ENCODE peak calls at places on chromosomes 16 and 17, in six cellular contexts. C is tibial nerve; H is A549; L is CD8-positive, alpha-beta T cell; O is heart left ventricle; A is upper lobe of right lung. K is an unnamed sample.

GRCh38 chr16:22962905-22963304 is 148.9 kb downstream of the HS3ST2 start:
- DNase-seq in C (no peak), H (no peak), L (no peak), O (no peak), A (no peak), K (no peak)

GRCh38 chr17:8698142-8699050 is 46.2 kb downstream of the CCDC42 start:
- DNase-seq in C (no peak), H (no peak), L (no peak), O (peak), A (no peak), K (peak)

GRCh38 chr17:30232822-30233427 is 2.6 kb downstream of the SLC6A4 start:
- DNase-seq in C (no peak), H (no peak), L (no peak), O (no peak), A (no peak), K (no peak)

GRCh38 chr17:42913527-42913926 is 12.9 kb downstream of the G6PC1 start:
- DNase-seq in C (no peak), H (no peak), L (no peak), O (no peak), A (no peak), K (no peak)

GRCh38 chr16:17161034-17161433 is 309.7 kb downstream of the XYLT1 start:
- DNase-seq in C (no peak), H (no peak), L (no peak), O (no peak), A (no peak), K (no peak)

GRCh38 chr16:27449434-27450188 is 47.6 kb downstream of the IL21R start:
- DNase-seq in C (no peak), H (no peak), L (peak), O (no peak), A (no peak), K (no peak)

GRCh38 chr16:9091867-9092281 is 430 bp downstream of the HAPSTR1 start:
- DNase-seq in C (peak), H (peak), L (peak), O (peak), A (peak), K (peak)

GRCh38 chr17:61475726-61476125 is 23.5 kb downstream of the TBX4 start:
- DNase-seq in C (no peak), H (no peak), L (no peak), O (no peak), A (peak), K (no peak)

GRCh38 chr16:2341456-2342447 is 1.2 kb upstream of the ABCA3 start:
- DNase-seq in C (no peak), H (no peak), L (no peak), O (no peak), A (peak), K (peak)

GRCh38 chr17:36703860-36704266 is 102.5 kb downstream of the MRM1 start:
- DNase-seq in C (no peak), H (peak), L (peak), O (peak), A (peak), K (no peak)
- H3K4me3 ChIP-seq in C (no peak), H (no peak), L (no peak), O (no peak), A (no peak), K (no peak)

GRCh38 chr17:78716292-78716691 is 65.8 kb downstream of the CYTH1 start:
- DNase-seq in C (no peak), H (no peak), L (no peak), O (no peak), A (no peak), K (no peak)
- H3K27ac ChIP-seq in C (peak), H (peak), L (no peak), O (peak), A (peak), K (no peak)

GRCh38 chr16:5065368-5065767 is 388 bp downstream of the C16orf89 start:
- DNase-seq in C (no peak), H (no peak), L (no peak), O (no peak), A (peak), K (peak)
- H3K4me3 ChIP-seq in C (peak), H (no peak), L (no peak), O (no peak), A (peak), K (no peak)

GRCh38 chr17:40219073-40219860 is at the start of gene WIPF2:
- DNase-seq in C (peak), H (peak), L (peak), O (peak), A (peak), K (peak)

GRCh38 chr17:40224707-40225092 is 5.6 kb downstream of the WIPF2 start:
- DNase-seq in C (peak), H (no peak), L (no peak), O (peak), A (no peak), K (peak)

GRCh38 chr17:40225151-40225550 is 6.0 kb downstream of the WIPF2 start:
- DNase-seq in C (no peak), H (no peak), L (no peak), O (no peak), A (no peak), K (no peak)
- H3K27ac ChIP-seq in C (peak), H (no peak), L (no peak), O (no peak), A (peak), K (no peak)

GRCh38 chr17:27496005-27496404 is 39.8 kb downstream of the KSR1 start:
- DNase-seq in C (no peak), H (no peak), L (no peak), O (no peak), A (no peak), K (no peak)
- H3K4me3 ChIP-seq in C (no peak), H (no peak), L (no peak), O (no peak), A (no peak), K (no peak)

GRCh38 chr16:79532785-79533184 is 67.8 kb downstream of the MAF start:
- DNase-seq in C (no peak), H (no peak), L (no peak), O (no peak), A (no peak), K (no peak)

GRCh38 chr16:79535130-79535529 is 65.4 kb downstream of the MAF start:
- DNase-seq in C (no peak), H (no peak), L (no peak), O (no peak), A (no peak), K (no peak)

GRCh38 chr16:79533292-79533691 is 67.2 kb downstream of the MAF start:
- DNase-seq in C (no peak), H (no peak), L (no peak), O (no peak), A (no peak), K (no peak)

GRCh38 chr16:79536958-79537357 is 63.6 kb downstream of the MAF start:
- DNase-seq in C (no peak), H (no peak), L (no peak), O (no peak), A (no peak), K (no peak)

DNA sequence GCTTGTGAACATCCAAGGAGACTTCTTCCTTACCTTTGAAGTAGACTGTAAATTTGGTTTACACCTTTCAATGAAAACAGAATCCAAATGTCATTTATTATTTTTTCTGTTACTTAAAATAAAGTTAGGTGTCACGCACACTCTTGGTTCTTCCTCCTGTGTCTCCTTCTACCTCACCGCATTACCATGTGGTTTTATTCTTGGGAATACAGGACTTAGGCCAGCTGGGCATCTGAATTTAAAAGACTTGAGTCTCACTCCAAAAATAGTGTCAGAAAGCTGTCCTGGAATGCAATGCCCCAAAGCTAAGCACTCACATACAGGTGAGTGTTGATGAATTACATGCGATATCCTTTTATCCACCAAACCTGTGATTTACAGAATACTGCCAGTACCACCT is 66.4 kb downstream of the MAF start:
- DNase-seq in C (no peak), H (no peak), L (no peak), O (no peak), A (no peak), K (no peak)
- H3K27ac ChIP-seq in C (no peak), H (no peak), L (no peak), O (no peak), A (no peak), K (no peak)

GRCh38 chr17:7557825-7558543 is 566 bp upstream of the TNFSF13 start:
- DNase-seq in C (peak), H (peak), L (no peak), O (peak), A (peak), K (peak)
- H3K4me3 ChIP-seq in C (peak), H (no peak), L (peak), O (peak), A (peak), K (no peak)

GRCh38 chr17:80718428-80718827 is 173.8 kb downstream of the RPTOR start:
- DNase-seq in C (no peak), H (no peak), L (no peak), O (no peak), A (no peak), K (no peak)

GRCh38 chr17:80722656-80723055 is 178.0 kb downstream of the RPTOR start:
- DNase-seq in C (no peak), H (no peak), L (no peak), O (no peak), A (no peak), K (no peak)

GRCh38 chr17:80717661-80718060 is 173.0 kb downstream of the RPTOR start:
- DNase-seq in C (no peak), H (no peak), L (no peak), O (no peak), A (no peak), K (no peak)

GRCh38 chr17:80719449-80719848 is 174.8 kb downstream of the RPTOR start:
- DNase-seq in C (no peak), H (no peak), L (no peak), O (no peak), A (no peak), K (no peak)

DNA sequence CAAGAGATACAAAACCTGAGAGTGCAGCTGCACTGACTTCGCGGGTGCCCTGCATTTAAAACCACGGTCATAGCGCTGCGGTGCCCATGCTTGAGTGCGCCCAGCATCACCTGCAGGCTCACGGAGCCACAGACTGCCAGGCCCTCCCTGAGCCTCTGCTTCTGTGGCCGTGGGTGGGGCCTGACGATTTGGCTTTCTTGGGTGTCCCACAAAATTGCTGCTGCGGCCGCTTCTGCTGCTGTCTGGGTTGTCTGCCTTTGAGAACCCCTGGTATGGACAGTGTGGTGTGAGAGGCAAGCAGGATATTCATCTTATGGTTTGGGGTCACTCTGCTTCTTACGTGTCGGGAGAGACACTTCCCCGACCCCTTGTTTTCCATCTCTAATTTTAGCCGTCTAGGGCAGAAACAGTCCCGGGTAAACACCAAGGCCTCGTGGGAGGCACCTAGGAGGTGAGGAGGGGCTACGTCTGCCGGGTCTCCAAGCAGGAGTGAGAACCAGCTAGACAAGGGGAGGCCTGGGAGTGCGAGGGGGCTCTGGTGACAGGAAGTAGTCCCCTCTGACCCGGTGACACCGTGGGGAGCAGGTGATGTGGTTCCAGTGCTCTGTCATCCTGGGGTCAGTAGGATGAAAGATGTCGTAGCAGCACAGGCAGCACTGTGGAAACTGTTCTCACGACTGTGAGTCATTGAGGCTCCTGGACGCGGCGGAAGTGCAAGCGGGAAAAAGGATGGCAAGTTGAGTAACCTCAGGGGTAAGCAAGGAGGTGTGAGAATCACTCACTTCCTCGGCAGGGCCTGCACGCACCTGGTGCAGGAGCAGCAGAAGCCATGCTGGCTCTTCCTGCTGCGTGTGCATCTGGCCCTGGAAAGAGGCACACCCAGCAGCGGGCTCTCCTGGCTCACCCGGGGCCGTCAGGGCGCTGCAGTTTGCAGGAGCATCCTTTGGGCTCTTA is 176.3 kb downstream of the RPTOR start:
- DNase-seq in C (no peak), H (peak), L (peak), O (no peak), A (no peak), K (no peak)
- H3K27ac ChIP-seq in C (peak), H (peak), L (peak), O (no peak), A (no peak), K (no peak)

GRCh38 chr17:82868715-82869131 is 28.9 kb upstream of the ZNF750 start:
- DNase-seq in C (no peak), H (no peak), L (no peak), O (no peak), A (no peak), K (no peak)

GRCh38 chr17:82871056-82871775 is 31.4 kb upstream of the ZNF750 start:
- DNase-seq in C (no peak), H (no peak), L (no peak), O (peak), A (no peak), K (peak)

GRCh38 chr17:82869536-82869935 is 29.7 kb upstream of the ZNF750 start:
- DNase-seq in C (no peak), H (no peak), L (no peak), O (no peak), A (no peak), K (peak)

GRCh38 chr17:82870541-82870940 is 30.7 kb upstream of the ZNF750 start:
- DNase-seq in C (no peak), H (no peak), L (no peak), O (no peak), A (no peak), K (no peak)

DNA sequence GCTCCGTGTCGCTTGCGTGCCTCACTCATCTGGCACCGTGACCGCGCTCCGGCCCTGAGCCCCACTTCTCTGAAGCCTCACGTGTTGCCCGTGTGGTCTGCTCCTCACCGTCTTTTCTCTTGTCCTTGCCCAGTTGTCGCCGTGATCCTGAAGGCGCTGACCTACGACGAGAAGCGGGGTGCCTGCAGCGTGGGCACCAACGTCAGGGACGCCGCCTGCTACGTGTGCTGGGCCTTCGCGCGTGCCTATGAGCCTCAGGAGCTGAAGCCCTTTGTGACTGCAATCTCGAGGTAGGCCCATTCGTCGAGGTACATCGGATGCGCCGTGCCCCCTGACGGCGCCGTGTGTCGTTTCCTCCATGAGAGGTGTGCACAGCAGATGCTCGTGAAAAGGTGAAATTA is 30.3 kb upstream of the ZNF750 start:
- DNase-seq in C (no peak), H (no peak), L (no peak), O (no peak), A (no peak), K (peak)
- H3K4me3 ChIP-seq in C (no peak), H (no peak), L (no peak), O (no peak), A (no peak), K (no peak)

K was measured in aorta.